ENCODE peak calls at places on chromosomes 5 and 9, in eight cellular contexts. One of them, this sample, is unnamed.

GRCh38 chr9:105444130-105444529 is 3.7 kb upstream of the FSD1L start:
- DNase-seq in stimulated activated CD8-positive, alpha-beta memory T cell treated with anti-CD3 and anti-CD28 coated beads, Interleukin-4, amount 100 ng/mL, for 24 hours: no peak
- DNase-seq in NCI-H1417: no peak
- DNase-seq in aorta: no peak
- DNase-seq in activated CD4-positive, alpha-beta T cell treated with anti-CD3 and anti-CD28 coated beads, Interleukin-2, amount 50 U/mL, for 48 hours: no peak
- DNase-seq in substantia nigra: no peak
- DNase-seq in iPS DF 19.7: no peak
- DNase-seq in psoas muscle: no peak
- DNase-seq in this sample: no peak

GRCh38 chr9:89314955-89315354 is 3.3 kb upstream of the SECISBP2 start:
- DNase-seq in stimulated activated CD8-positive, alpha-beta memory T cell treated with anti-CD3 and anti-CD28 coated beads, Interleukin-4, amount 100 ng/mL, for 24 hours: no peak
- DNase-seq in NCI-H1417: no peak
- DNase-seq in aorta: no peak
- DNase-seq in activated CD4-positive, alpha-beta T cell treated with anti-CD3 and anti-CD28 coated beads, Interleukin-2, amount 50 U/mL, for 48 hours: no peak
- DNase-seq in substantia nigra: no peak
- DNase-seq in iPS DF 19.7: no peak
- DNase-seq in psoas muscle: no peak
- DNase-seq in this sample: no peak

GRCh38 chr9:115391166-115391825 is 273.3 kb upstream of the TNC start:
- DNase-seq in stimulated activated CD8-positive, alpha-beta memory T cell treated with anti-CD3 and anti-CD28 coated beads, Interleukin-4, amount 100 ng/mL, for 24 hours: no peak
- DNase-seq in NCI-H1417: peak
- DNase-seq in aorta: no peak
- DNase-seq in activated CD4-positive, alpha-beta T cell treated with anti-CD3 and anti-CD28 coated beads, Interleukin-2, amount 50 U/mL, for 48 hours: no peak
- DNase-seq in substantia nigra: no peak
- DNase-seq in iPS DF 19.7: no peak
- DNase-seq in psoas muscle: no peak
- DNase-seq in this sample: no peak

GRCh38 chr5:55495216-55495615 is 39.5 kb downstream of the PLPP1 start:
- DNase-seq in stimulated activated CD8-positive, alpha-beta memory T cell treated with anti-CD3 and anti-CD28 coated beads, Interleukin-4, amount 100 ng/mL, for 24 hours: no peak
- DNase-seq in NCI-H1417: no peak
- DNase-seq in aorta: no peak
- DNase-seq in activated CD4-positive, alpha-beta T cell treated with anti-CD3 and anti-CD28 coated beads, Interleukin-2, amount 50 U/mL, for 48 hours: no peak
- DNase-seq in substantia nigra: peak
- DNase-seq in iPS DF 19.7: no peak
- DNase-seq in psoas muscle: no peak
- DNase-seq in this sample: no peak

GRCh38 chr9:86604741-86605140 is 250.5 kb upstream of the TUT7 start:
- DNase-seq in stimulated activated CD8-positive, alpha-beta memory T cell treated with anti-CD3 and anti-CD28 coated beads, Interleukin-4, amount 100 ng/mL, for 24 hours: no peak
- DNase-seq in NCI-H1417: no peak
- DNase-seq in aorta: no peak
- DNase-seq in activated CD4-positive, alpha-beta T cell treated with anti-CD3 and anti-CD28 coated beads, Interleukin-2, amount 50 U/mL, for 48 hours: no peak
- DNase-seq in substantia nigra: no peak
- DNase-seq in iPS DF 19.7: no peak
- DNase-seq in psoas muscle: no peak
- DNase-seq in this sample: no peak

GRCh38 chr5:9955586-9955985 is 294.1 kb downstream of the ATPSCKMT start:
- DNase-seq in stimulated activated CD8-positive, alpha-beta memory T cell treated with anti-CD3 and anti-CD28 coated beads, Interleukin-4, amount 100 ng/mL, for 24 hours: no peak
- DNase-seq in NCI-H1417: no peak
- DNase-seq in aorta: no peak
- DNase-seq in activated CD4-positive, alpha-beta T cell treated with anti-CD3 and anti-CD28 coated beads, Interleukin-2, amount 50 U/mL, for 48 hours: no peak
- DNase-seq in substantia nigra: no peak
- DNase-seq in iPS DF 19.7: no peak
- DNase-seq in psoas muscle: no peak
- DNase-seq in this sample: no peak

GRCh38 chr9:3646226-3646625 is 120.4 kb upstream of the RFX3 start:
- DNase-seq in stimulated activated CD8-positive, alpha-beta memory T cell treated with anti-CD3 and anti-CD28 coated beads, Interleukin-4, amount 100 ng/mL, for 24 hours: no peak
- DNase-seq in NCI-H1417: no peak
- DNase-seq in aorta: no peak
- DNase-seq in activated CD4-positive, alpha-beta T cell treated with anti-CD3 and anti-CD28 coated beads, Interleukin-2, amount 50 U/mL, for 48 hours: no peak
- DNase-seq in substantia nigra: no peak
- DNase-seq in iPS DF 19.7: no peak
- DNase-seq in psoas muscle: no peak
- DNase-seq in this sample: no peak

GRCh38 chr5:133967124-133967523 is 1.3 kb downstream of the C5orf15 start:
- DNase-seq in stimulated activated CD8-positive, alpha-beta memory T cell treated with anti-CD3 and anti-CD28 coated beads, Interleukin-4, amount 100 ng/mL, for 24 hours: no peak
- DNase-seq in NCI-H1417: no peak
- DNase-seq in aorta: no peak
- DNase-seq in activated CD4-positive, alpha-beta T cell treated with anti-CD3 and anti-CD28 coated beads, Interleukin-2, amount 50 U/mL, for 48 hours: no peak
- DNase-seq in substantia nigra: no peak
- DNase-seq in iPS DF 19.7: no peak
- DNase-seq in psoas muscle: no peak
- DNase-seq in this sample: no peak

GRCh38 chr5:36440300-36440699 is 138.6 kb upstream of the RANBP3L start:
- DNase-seq in stimulated activated CD8-positive, alpha-beta memory T cell treated with anti-CD3 and anti-CD28 coated beads, Interleukin-4, amount 100 ng/mL, for 24 hours: no peak
- DNase-seq in NCI-H1417: no peak
- DNase-seq in aorta: no peak
- DNase-seq in activated CD4-positive, alpha-beta T cell treated with anti-CD3 and anti-CD28 coated beads, Interleukin-2, amount 50 U/mL, for 48 hours: no peak
- DNase-seq in substantia nigra: no peak
- DNase-seq in iPS DF 19.7: no peak
- DNase-seq in psoas muscle: no peak
- DNase-seq in this sample: no peak

GRCh38 chr5:139148306-139148705 is 49.9 kb downstream of the SIL1 start:
- DNase-seq in stimulated activated CD8-positive, alpha-beta memory T cell treated with anti-CD3 and anti-CD28 coated beads, Interleukin-4, amount 100 ng/mL, for 24 hours: no peak
- DNase-seq in NCI-H1417: no peak
- DNase-seq in aorta: no peak
- DNase-seq in activated CD4-positive, alpha-beta T cell treated with anti-CD3 and anti-CD28 coated beads, Interleukin-2, amount 50 U/mL, for 48 hours: no peak
- DNase-seq in substantia nigra: no peak
- DNase-seq in iPS DF 19.7: no peak
- DNase-seq in psoas muscle: no peak
- DNase-seq in this sample: no peak

GRCh38 chr5:36606437-36607113 is at the start of gene SLC1A3:
- DNase-seq in stimulated activated CD8-positive, alpha-beta memory T cell treated with anti-CD3 and anti-CD28 coated beads, Interleukin-4, amount 100 ng/mL, for 24 hours: peak
- DNase-seq in NCI-H1417: peak
- DNase-seq in aorta: peak
- DNase-seq in activated CD4-positive, alpha-beta T cell treated with anti-CD3 and anti-CD28 coated beads, Interleukin-2, amount 50 U/mL, for 48 hours: peak
- DNase-seq in substantia nigra: peak
- DNase-seq in iPS DF 19.7: no peak
- DNase-seq in psoas muscle: peak
- DNase-seq in this sample: no peak

GRCh38 chr5:102758576-102758975 is 3.5 kb downstream of the PAM start:
- DNase-seq in stimulated activated CD8-positive, alpha-beta memory T cell treated with anti-CD3 and anti-CD28 coated beads, Interleukin-4, amount 100 ng/mL, for 24 hours: no peak
- DNase-seq in NCI-H1417: no peak
- DNase-seq in aorta: no peak
- DNase-seq in activated CD4-positive, alpha-beta T cell treated with anti-CD3 and anti-CD28 coated beads, Interleukin-2, amount 50 U/mL, for 48 hours: no peak
- DNase-seq in substantia nigra: no peak
- DNase-seq in iPS DF 19.7: no peak
- DNase-seq in psoas muscle: no peak
- DNase-seq in this sample: no peak

GRCh38 chr9:115369322-115369957 is 251.5 kb upstream of the TNC start:
- DNase-seq in stimulated activated CD8-positive, alpha-beta memory T cell treated with anti-CD3 and anti-CD28 coated beads, Interleukin-4, amount 100 ng/mL, for 24 hours: no peak
- DNase-seq in NCI-H1417: peak
- DNase-seq in aorta: peak
- DNase-seq in activated CD4-positive, alpha-beta T cell treated with anti-CD3 and anti-CD28 coated beads, Interleukin-2, amount 50 U/mL, for 48 hours: no peak
- DNase-seq in substantia nigra: no peak
- DNase-seq in iPS DF 19.7: no peak
- DNase-seq in psoas muscle: no peak
- DNase-seq in this sample: no peak

GRCh38 chr5:145903113-145903512 is 30.3 kb upstream of the GRXCR2 start:
- DNase-seq in stimulated activated CD8-positive, alpha-beta memory T cell treated with anti-CD3 and anti-CD28 coated beads, Interleukin-4, amount 100 ng/mL, for 24 hours: no peak
- DNase-seq in NCI-H1417: no peak
- DNase-seq in aorta: no peak
- DNase-seq in activated CD4-positive, alpha-beta T cell treated with anti-CD3 and anti-CD28 coated beads, Interleukin-2, amount 50 U/mL, for 48 hours: no peak
- DNase-seq in substantia nigra: no peak
- DNase-seq in iPS DF 19.7: no peak
- DNase-seq in psoas muscle: no peak
- DNase-seq in this sample: no peak

GRCh38 chr5:81303563-81303962 is 2.2 kb downstream of the ZCCHC9 start:
- DNase-seq in stimulated activated CD8-positive, alpha-beta memory T cell treated with anti-CD3 and anti-CD28 coated beads, Interleukin-4, amount 100 ng/mL, for 24 hours: no peak
- DNase-seq in NCI-H1417: no peak
- DNase-seq in aorta: no peak
- DNase-seq in activated CD4-positive, alpha-beta T cell treated with anti-CD3 and anti-CD28 coated beads, Interleukin-2, amount 50 U/mL, for 48 hours: no peak
- DNase-seq in substantia nigra: no peak
- DNase-seq in iPS DF 19.7: no peak
- DNase-seq in psoas muscle: no peak
- DNase-seq in this sample: no peak

GRCh38 chr5:148817606-148818005 is 8.8 kb upstream of the ADRB2 start:
- DNase-seq in stimulated activated CD8-positive, alpha-beta memory T cell treated with anti-CD3 and anti-CD28 coated beads, Interleukin-4, amount 100 ng/mL, for 24 hours: no peak
- DNase-seq in NCI-H1417: no peak
- DNase-seq in aorta: no peak
- DNase-seq in activated CD4-positive, alpha-beta T cell treated with anti-CD3 and anti-CD28 coated beads, Interleukin-2, amount 50 U/mL, for 48 hours: no peak
- DNase-seq in substantia nigra: no peak
- DNase-seq in iPS DF 19.7: no peak
- DNase-seq in psoas muscle: no peak
- DNase-seq in this sample: no peak

GRCh38 chr5:35337332-35338168 is 107.3 kb upstream of the PRLR start:
- DNase-seq in stimulated activated CD8-positive, alpha-beta memory T cell treated with anti-CD3 and anti-CD28 coated beads, Interleukin-4, amount 100 ng/mL, for 24 hours: no peak
- DNase-seq in NCI-H1417: no peak
- DNase-seq in aorta: no peak
- DNase-seq in activated CD4-positive, alpha-beta T cell treated with anti-CD3 and anti-CD28 coated beads, Interleukin-2, amount 50 U/mL, for 48 hours: no peak
- DNase-seq in substantia nigra: no peak
- DNase-seq in iPS DF 19.7: peak
- DNase-seq in psoas muscle: no peak
- DNase-seq in this sample: no peak

GRCh38 chr9:76926324-76926731 is 20.4 kb upstream of the PRUNE2 start:
- DNase-seq in stimulated activated CD8-positive, alpha-beta memory T cell treated with anti-CD3 and anti-CD28 coated beads, Interleukin-4, amount 100 ng/mL, for 24 hours: no peak
- DNase-seq in NCI-H1417: no peak
- DNase-seq in aorta: peak
- DNase-seq in activated CD4-positive, alpha-beta T cell treated with anti-CD3 and anti-CD28 coated beads, Interleukin-2, amount 50 U/mL, for 48 hours: no peak
- DNase-seq in substantia nigra: no peak
- DNase-seq in iPS DF 19.7: no peak
- DNase-seq in psoas muscle: no peak
- DNase-seq in this sample: no peak

GRCh38 chr5:126377444-126377843 is 45.8 kb upstream of the GRAMD2B start:
- DNase-seq in stimulated activated CD8-positive, alpha-beta memory T cell treated with anti-CD3 and anti-CD28 coated beads, Interleukin-4, amount 100 ng/mL, for 24 hours: no peak
- DNase-seq in NCI-H1417: no peak
- DNase-seq in aorta: no peak
- DNase-seq in activated CD4-positive, alpha-beta T cell treated with anti-CD3 and anti-CD28 coated beads, Interleukin-2, amount 50 U/mL, for 48 hours: no peak
- DNase-seq in substantia nigra: no peak
- DNase-seq in iPS DF 19.7: no peak
- DNase-seq in psoas muscle: no peak
- DNase-seq in this sample: no peak

GRCh38 chr9:123686131-123686848 is 243.6 kb downstream of the DENND1A start:
- DNase-seq in stimulated activated CD8-positive, alpha-beta memory T cell treated with anti-CD3 and anti-CD28 coated beads, Interleukin-4, amount 100 ng/mL, for 24 hours: no peak
- DNase-seq in NCI-H1417: peak
- DNase-seq in aorta: no peak
- DNase-seq in activated CD4-positive, alpha-beta T cell treated with anti-CD3 and anti-CD28 coated beads, Interleukin-2, amount 50 U/mL, for 48 hours: no peak
- DNase-seq in substantia nigra: no peak
- DNase-seq in iPS DF 19.7: no peak
- DNase-seq in psoas muscle: no peak
- DNase-seq in this sample: no peak

GRCh38 chr5:45385321-45386058 is 310.7 kb downstream of the HCN1 start:
- DNase-seq in stimulated activated CD8-positive, alpha-beta memory T cell treated with anti-CD3 and anti-CD28 coated beads, Interleukin-4, amount 100 ng/mL, for 24 hours: no peak
- DNase-seq in NCI-H1417: no peak
- DNase-seq in aorta: no peak
- DNase-seq in activated CD4-positive, alpha-beta T cell treated with anti-CD3 and anti-CD28 coated beads, Interleukin-2, amount 50 U/mL, for 48 hours: no peak
- DNase-seq in substantia nigra: no peak
- DNase-seq in iPS DF 19.7: no peak
- DNase-seq in psoas muscle: peak
- DNase-seq in this sample: no peak

GRCh38 chr5:143010335-143010734 is 240.2 kb downstream of the ARHGAP26 start:
- DNase-seq in stimulated activated CD8-positive, alpha-beta memory T cell treated with anti-CD3 and anti-CD28 coated beads, Interleukin-4, amount 100 ng/mL, for 24 hours: no peak
- DNase-seq in NCI-H1417: peak
- DNase-seq in aorta: no peak
- DNase-seq in activated CD4-positive, alpha-beta T cell treated with anti-CD3 and anti-CD28 coated beads, Interleukin-2, amount 50 U/mL, for 48 hours: no peak
- DNase-seq in substantia nigra: no peak
- DNase-seq in iPS DF 19.7: no peak
- DNase-seq in psoas muscle: no peak
- DNase-seq in this sample: no peak

GRCh38 chr5:68884893-68885292 is 208.9 kb upstream of the SLC30A5 start:
- DNase-seq in stimulated activated CD8-positive, alpha-beta memory T cell treated with anti-CD3 and anti-CD28 coated beads, Interleukin-4, amount 100 ng/mL, for 24 hours: no peak
- DNase-seq in NCI-H1417: peak
- DNase-seq in aorta: no peak
- DNase-seq in activated CD4-positive, alpha-beta T cell treated with anti-CD3 and anti-CD28 coated beads, Interleukin-2, amount 50 U/mL, for 48 hours: no peak
- DNase-seq in substantia nigra: peak
- DNase-seq in iPS DF 19.7: no peak
- DNase-seq in psoas muscle: no peak
- DNase-seq in this sample: no peak

GRCh38 chr5:168752416-168753190 is 173.4 kb upstream of the PANK3 start:
- DNase-seq in stimulated activated CD8-positive, alpha-beta memory T cell treated with anti-CD3 and anti-CD28 coated beads, Interleukin-4, amount 100 ng/mL, for 24 hours: no peak
- DNase-seq in NCI-H1417: no peak
- DNase-seq in aorta: no peak
- DNase-seq in activated CD4-positive, alpha-beta T cell treated with anti-CD3 and anti-CD28 coated beads, Interleukin-2, amount 50 U/mL, for 48 hours: no peak
- DNase-seq in substantia nigra: no peak
- DNase-seq in iPS DF 19.7: no peak
- DNase-seq in psoas muscle: no peak
- DNase-seq in this sample: peak

GRCh38 chr9:70374962-70375618 is 39.4 kb downstream of the KLF9 start:
- DNase-seq in stimulated activated CD8-positive, alpha-beta memory T cell treated with anti-CD3 and anti-CD28 coated beads, Interleukin-4, amount 100 ng/mL, for 24 hours: no peak
- DNase-seq in NCI-H1417: no peak
- DNase-seq in aorta: no peak
- DNase-seq in activated CD4-positive, alpha-beta T cell treated with anti-CD3 and anti-CD28 coated beads, Interleukin-2, amount 50 U/mL, for 48 hours: no peak
- DNase-seq in substantia nigra: no peak
- DNase-seq in iPS DF 19.7: no peak
- DNase-seq in psoas muscle: no peak
- DNase-seq in this sample: no peak

GRCh38 chr5:28156981-28157380 is 1118.6 kb upstream of the CDH9 start:
- DNase-seq in stimulated activated CD8-positive, alpha-beta memory T cell treated with anti-CD3 and anti-CD28 coated beads, Interleukin-4, amount 100 ng/mL, for 24 hours: no peak
- DNase-seq in NCI-H1417: no peak
- DNase-seq in aorta: no peak
- DNase-seq in activated CD4-positive, alpha-beta T cell treated with anti-CD3 and anti-CD28 coated beads, Interleukin-2, amount 50 U/mL, for 48 hours: no peak
- DNase-seq in substantia nigra: no peak
- DNase-seq in iPS DF 19.7: no peak
- DNase-seq in psoas muscle: no peak
- DNase-seq in this sample: no peak

GRCh38 chr9:120264528-120264927 is 315.4 kb downstream of the CDK5RAP2 start:
- DNase-seq in stimulated activated CD8-positive, alpha-beta memory T cell treated with anti-CD3 and anti-CD28 coated beads, Interleukin-4, amount 100 ng/mL, for 24 hours: no peak
- DNase-seq in NCI-H1417: no peak
- DNase-seq in aorta: no peak
- DNase-seq in activated CD4-positive, alpha-beta T cell treated with anti-CD3 and anti-CD28 coated beads, Interleukin-2, amount 50 U/mL, for 48 hours: no peak
- DNase-seq in substantia nigra: no peak
- DNase-seq in iPS DF 19.7: no peak
- DNase-seq in psoas muscle: no peak
- DNase-seq in this sample: no peak

GRCh38 chr9:35723426-35723825 is 8.6 kb downstream of the TLN1 start:
- DNase-seq in stimulated activated CD8-positive, alpha-beta memory T cell treated with anti-CD3 and anti-CD28 coated beads, Interleukin-4, amount 100 ng/mL, for 24 hours: no peak
- DNase-seq in NCI-H1417: no peak
- DNase-seq in aorta: no peak
- DNase-seq in activated CD4-positive, alpha-beta T cell treated with anti-CD3 and anti-CD28 coated beads, Interleukin-2, amount 50 U/mL, for 48 hours: no peak
- DNase-seq in substantia nigra: no peak
- DNase-seq in iPS DF 19.7: no peak
- DNase-seq in psoas muscle: no peak
- DNase-seq in this sample: no peak

GRCh38 chr9:95007470-95007869 is 281.0 kb downstream of the AOPEP start:
- DNase-seq in stimulated activated CD8-positive, alpha-beta memory T cell treated with anti-CD3 and anti-CD28 coated beads, Interleukin-4, amount 100 ng/mL, for 24 hours: no peak
- DNase-seq in NCI-H1417: no peak
- DNase-seq in aorta: no peak
- DNase-seq in activated CD4-positive, alpha-beta T cell treated with anti-CD3 and anti-CD28 coated beads, Interleukin-2, amount 50 U/mL, for 48 hours: no peak
- DNase-seq in substantia nigra: no peak
- DNase-seq in iPS DF 19.7: no peak
- DNase-seq in psoas muscle: no peak
- DNase-seq in this sample: no peak

GRCh38 chr5:83348281-83348780 is 123.2 kb upstream of the VCAN start:
- DNase-seq in stimulated activated CD8-positive, alpha-beta memory T cell treated with anti-CD3 and anti-CD28 coated beads, Interleukin-4, amount 100 ng/mL, for 24 hours: no peak
- DNase-seq in NCI-H1417: no peak
- DNase-seq in aorta: no peak
- DNase-seq in activated CD4-positive, alpha-beta T cell treated with anti-CD3 and anti-CD28 coated beads, Interleukin-2, amount 50 U/mL, for 48 hours: no peak
- DNase-seq in substantia nigra: no peak
- DNase-seq in iPS DF 19.7: no peak
- DNase-seq in psoas muscle: no peak
- DNase-seq in this sample: no peak

GRCh38 chr5:137995077-137995746 is 37.7 kb downstream of the FAM13B start:
- DNase-seq in stimulated activated CD8-positive, alpha-beta memory T cell treated with anti-CD3 and anti-CD28 coated beads, Interleukin-4, amount 100 ng/mL, for 24 hours: no peak
- DNase-seq in NCI-H1417: peak
- DNase-seq in aorta: no peak
- DNase-seq in activated CD4-positive, alpha-beta T cell treated with anti-CD3 and anti-CD28 coated beads, Interleukin-2, amount 50 U/mL, for 48 hours: no peak
- DNase-seq in substantia nigra: no peak
- DNase-seq in iPS DF 19.7: no peak
- DNase-seq in psoas muscle: no peak
- DNase-seq in this sample: no peak

GRCh38 chr9:134601764-134602163 is 39.8 kb upstream of the COL5A1 start:
- DNase-seq in stimulated activated CD8-positive, alpha-beta memory T cell treated with anti-CD3 and anti-CD28 coated beads, Interleukin-4, amount 100 ng/mL, for 24 hours: no peak
- DNase-seq in NCI-H1417: no peak
- DNase-seq in aorta: no peak
- DNase-seq in activated CD4-positive, alpha-beta T cell treated with anti-CD3 and anti-CD28 coated beads, Interleukin-2, amount 50 U/mL, for 48 hours: no peak
- DNase-seq in substantia nigra: no peak
- DNase-seq in iPS DF 19.7: no peak
- DNase-seq in psoas muscle: no peak
- DNase-seq in this sample: peak

GRCh38 chr9:134593756-134594375 is 47.7 kb upstream of the COL5A1 start:
- DNase-seq in stimulated activated CD8-positive, alpha-beta memory T cell treated with anti-CD3 and anti-CD28 coated beads, Interleukin-4, amount 100 ng/mL, for 24 hours: no peak
- DNase-seq in NCI-H1417: no peak
- DNase-seq in aorta: no peak
- DNase-seq in activated CD4-positive, alpha-beta T cell treated with anti-CD3 and anti-CD28 coated beads, Interleukin-2, amount 50 U/mL, for 48 hours: no peak
- DNase-seq in substantia nigra: no peak
- DNase-seq in iPS DF 19.7: no peak
- DNase-seq in psoas muscle: no peak
- DNase-seq in this sample: peak

GRCh38 chr5:172543484-172544298 is 89.4 kb upstream of the SH3PXD2B start:
- DNase-seq in stimulated activated CD8-positive, alpha-beta memory T cell treated with anti-CD3 and anti-CD28 coated beads, Interleukin-4, amount 100 ng/mL, for 24 hours: no peak
- DNase-seq in NCI-H1417: no peak
- DNase-seq in aorta: no peak
- DNase-seq in activated CD4-positive, alpha-beta T cell treated with anti-CD3 and anti-CD28 coated beads, Interleukin-2, amount 50 U/mL, for 48 hours: no peak
- DNase-seq in substantia nigra: no peak
- DNase-seq in iPS DF 19.7: no peak
- DNase-seq in psoas muscle: no peak
- DNase-seq in this sample: peak